ENCODE peak calls at places on chromosomes 4 and X, in seven cellular contexts. O is sigmoid colon, U is H1, Y is adrenal gland, M is psoas muscle, L is heart left ventricle, K is tibial artery. V is an unnamed sample. For H3K4me1 and H3K27me3, the result is how much of the 10 kb centered on the place peaks cover.

GRCh38 chrX:54452920-54453319 is 12.7 kb downstream of the TSR2 start:
- DNase-seq in K (no peak), U (no peak), Y (no peak), L (no peak), O (no peak), M (no peak), V (no peak)

GRCh38 chr4:66430856-66431255 is 760.6 kb upstream of the EPHA5 start:
- DNase-seq in U (peak), M (no peak), L (no peak), K (no peak), Y (no peak), O (no peak), V (no peak)

GRCh38 chr4:78222575-78223186 is 165.6 kb downstream of the FRAS1 start:
- DNase-seq in M (no peak), Y (no peak), U (no peak), L (no peak), K (no peak), O (no peak), V (no peak)

GRCh38 chrX:30586516-30586915 is 8.9 kb upstream of the TASL start:
- DNase-seq in Y (no peak), O (no peak), M (no peak), L (no peak), K (no peak), U (no peak), V (no peak)

GRCh38 chr4:3077796-3078195 is 3.3 kb downstream of the HTT start:
- DNase-seq in L (no peak), U (no peak), M (no peak), K (no peak), Y (no peak), O (no peak), V (no peak)

GRCh38 chr4:139921551-139922184 is 232.3 kb downstream of the MAML3 start:
- DNase-seq in K (no peak), O (no peak), U (no peak), M (no peak), L (no peak), Y (peak), V (peak)

GRCh38 chr4:26325191-26325590 is 4.4 kb downstream of the RBPJ start:
- DNase-seq in Y (no peak), L (no peak), O (no peak), M (no peak), U (no peak), K (no peak), V (no peak)

GRCh38 chr4:173146456-173146855 is 22.2 kb upstream of the GALNT7 start:
- DNase-seq in Y (peak), K (no peak), O (no peak), M (no peak), U (no peak), L (no peak), V (no peak)

GRCh38 chr4:118865091-118865708 is 23.5 kb upstream of the SYNPO2 start:
- DNase-seq in O (no peak), U (no peak), Y (peak), M (no peak), L (no peak), K (no peak), V (peak)

GRCh38 chr4:140153419-140153743 is 603 bp downstream of the MAML3 start:
- DNase-seq in Y (no peak), U (no peak), M (no peak), O (no peak), L (no peak), K (no peak), V (no peak)

GRCh38 chrX:65697173-65697572 is 29.7 kb downstream of the MSN start:
- DNase-seq in M (no peak), L (no peak), Y (no peak), U (no peak), O (no peak), K (no peak), V (no peak)

GRCh38 chr4:112290341-112290740 is 4.6 kb upstream of the TIFA start:
- DNase-seq in L (no peak), O (no peak), U (no peak), K (no peak), M (no peak), Y (no peak), V (no peak)

GRCh38 chr4:20760053-20760452 is 59.8 kb downstream of the PACRGL start:
- DNase-seq in K (no peak), Y (no peak), L (no peak), O (no peak), M (no peak), U (no peak), V (no peak)

GRCh38 chr4:119652978-119653377 is 24.4 kb upstream of the PDE5A start:
- DNase-seq in U (no peak), K (no peak), Y (no peak), O (no peak), M (no peak), L (no peak), V (no peak)

GRCh38 chrX:34884693-34885277 is 57.8 kb upstream of the FAM47B start:
- DNase-seq in K (no peak), O (no peak), L (no peak), M (no peak), U (no peak), Y (peak), V (no peak)

GRCh38 chr4:6339818-6340445 is 70.3 kb downstream of the WFS1 start:
- DNase-seq in Y (no peak), K (no peak), U (no peak), L (peak), O (no peak), M (peak), V (no peak)

GRCh38 chrX:144716187-144716586 is 531.1 kb upstream of the SPANXN1 start:
- DNase-seq in Y (no peak), M (no peak), L (no peak), O (no peak), U (no peak), K (no peak), V (no peak)

GRCh38 chrX:85836868-85837267 is 210.5 kb downstream of the CHM start:
- DNase-seq in K (no peak), U (no peak), Y (peak), L (no peak), O (no peak), M (no peak), V (no peak)

GRCh38 chr4:128635141-128635911 is 174.2 kb upstream of the JADE1 start:
- DNase-seq in U (no peak), L (peak), O (no peak), M (peak), K (no peak), Y (peak), V (peak)

GRCh38 chrX:101602077-101602476 is 15.7 kb downstream of the ARMCX6 start:
- DNase-seq in U (no peak), K (no peak), O (no peak), Y (no peak), L (no peak), M (no peak), V (no peak)

GRCh38 chr4:181569553-181569952 is 673.6 kb upstream of the TENM3 start:
- DNase-seq in O (no peak), U (no peak), K (no peak), M (no peak), Y (no peak), L (no peak), V (no peak)

GRCh38 chrX:130264573-130264972 is 4.1 kb downstream of the ZNF280C start:
- DNase-seq in U (no peak), K (no peak), M (no peak), O (no peak), L (no peak), Y (no peak), V (no peak)

GRCh38 chrX:38868941-38869378 is 67.7 kb downstream of the MID1IP1 start:
- DNase-seq in O (no peak), Y (peak), M (no peak), L (no peak), K (no peak), U (no peak), V (no peak)

GRCh38 chr4:7241587-7242125 is 49.3 kb downstream of the SORCS2 start:
- DNase-seq in Y (no peak), M (no peak), K (no peak), U (no peak), O (no peak), L (peak), V (no peak)

GRCh38 chr4:10732235-10732975 is 47.8 kb upstream of the CLNK start:
- DNase-seq in U (no peak), O (no peak), Y (no peak), K (no peak), L (no peak), M (no peak), V (no peak)

GRCh38 chr4:82388405-82388804 is 14.6 kb upstream of the HNRNPD start:
- DNase-seq in O (no peak), M (no peak), Y (no peak), L (no peak), K (no peak), U (no peak), V (no peak)

GRCh38 chr4:122542411-122543236 is 78.2 kb downstream of the IL21 start:
- DNase-seq in U (no peak), O (no peak), L (no peak), Y (no peak), K (no peak), M (no peak), V (no peak)

GRCh38 chrX:134658421-134658896 is at the start of gene PLAC1:
- DNase-seq in Y (no peak), U (no peak), K (no peak), O (no peak), M (no peak), L (no peak), V (no peak)

GRCh38 chr4:82745173-82745842 is 53.3 kb downstream of the SCD5 start:
- DNase-seq in M (no peak), O (no peak), L (no peak), K (no peak), U (no peak), Y (no peak), V (no peak)

GRCh38 chr4:166421556-166422156 is 548.6 kb downstream of the TLL1 start:
- DNase-seq in M (no peak), U (no peak), Y (no peak), K (peak), L (no peak), O (no peak), V (no peak)

GRCh38 chr4:88275516-88275915 is 8.8 kb downstream of the PPM1K start:
- DNase-seq in L (no peak), Y (peak), M (no peak), U (no peak), O (no peak), K (no peak), V (no peak)

GRCh38 chr4:4481394-4482000 is 60.4 kb downstream of the STX18 start:
- DNase-seq in L (no peak), K (no peak), Y (no peak), O (no peak), U (no peak), M (no peak), V (no peak)

GRCh38 chr4:57078685-57079521 is 31.3 kb downstream of the IGFBP7 start:
- DNase-seq in L (no peak), M (no peak), Y (no peak), K (no peak), O (no peak), U (no peak), V (no peak)

GRCh38 chr4:154164931-154165839 is 326.4 kb downstream of the DCHS2 start:
- DNase-seq in M (no peak), L (no peak), Y (no peak), K (peak), O (no peak), U (no peak), V (no peak)

GRCh38 chrX:40148439-40149285 is 50.9 kb upstream of the BCOR start:
- DNase-seq in K (no peak), O (no peak), U (no peak), Y (no peak), M (no peak), L (no peak), V (no peak)
- H3K4me1 ChIP-seq in K (under half), O (under half), U (under half), Y (under half), M (under half), L (under half), V (under half)

GRCh38 chr4:183449193-183449888 is 4.9 kb downstream of the CDKN2AIP start:
- DNase-seq in U (no peak), L (no peak), Y (no peak), M (no peak), O (no peak), K (no peak), V (no peak)
- TF ChIP-seq CTCF in U (no peak), L (no peak), Y (no peak), M (no peak), O (no peak), K (no peak), V (no peak)

GRCh38 chrX:137567474-137568232 is 1.7 kb downstream of the ZIC3 start:
- DNase-seq in Y (no peak), U (no peak), O (no peak), L (no peak), K (no peak), M (no peak), V (no peak)

GRCh38 chrX:137565318-137565904 is 516 bp upstream of the ZIC3 start:
- DNase-seq in L (no peak), Y (no peak), M (no peak), K (no peak), U (no peak), O (no peak), V (no peak)

GRCh38 chrX:137566746-137567473 is 983 bp downstream of the ZIC3 start:
- DNase-seq in U (no peak), M (no peak), L (no peak), K (no peak), O (no peak), Y (no peak), V (no peak)

GRCh38 chrX:137563681-137564651 is 2.0 kb upstream of the ZIC3 start:
- DNase-seq in K (no peak), M (no peak), Y (no peak), L (no peak), O (no peak), U (no peak), V (no peak)

DNA sequence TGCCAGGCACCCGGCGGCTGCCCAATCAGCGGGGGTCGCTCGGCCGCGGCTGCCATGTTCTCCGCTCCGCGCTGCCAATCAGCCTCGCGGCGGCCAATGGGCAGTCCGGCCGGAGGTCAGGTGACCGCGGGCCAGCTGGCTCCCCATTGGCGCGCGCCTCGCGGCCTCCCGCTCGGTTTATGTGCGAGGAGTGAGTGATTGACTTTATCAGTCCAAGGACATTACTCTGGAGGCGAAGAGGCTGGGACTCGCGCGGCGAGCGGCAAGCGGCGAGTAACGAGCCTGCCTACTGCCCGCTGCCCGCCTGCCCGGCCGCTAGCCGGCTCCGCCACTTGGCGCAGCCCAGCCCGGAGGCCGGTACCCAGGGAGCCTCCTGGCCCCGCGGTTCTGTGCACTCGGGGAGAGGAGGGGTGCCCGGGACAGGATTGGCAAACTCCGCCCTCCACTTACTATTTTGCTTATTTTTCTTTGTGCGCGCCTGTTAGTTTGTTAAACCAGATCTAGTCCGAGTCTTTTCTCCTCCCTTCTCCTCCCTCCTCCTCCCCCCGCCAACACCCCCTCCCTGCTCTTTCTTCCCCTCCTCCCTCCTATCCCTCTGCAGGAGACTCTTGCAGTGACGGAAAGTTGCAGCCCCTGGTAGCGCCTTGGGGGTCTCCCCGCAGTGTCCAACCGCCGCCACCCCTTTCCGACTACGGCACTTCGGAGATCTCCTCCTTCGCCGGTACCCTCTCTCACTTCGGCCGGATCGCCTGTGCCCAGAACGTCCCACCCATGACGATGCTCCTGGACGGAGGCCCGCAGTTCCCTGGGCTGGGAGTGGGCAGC is at the start of gene ZIC3:
- DNase-seq in M (peak), L (peak), U (no peak), Y (peak), K (peak), O (peak), V (peak)
- H3K27me3 ChIP-seq in M (half or more), L (under half), U (under half), Y (half or more), K (under half), O (under half), V (under half)

GRCh38 chrX:13087322-13088154 is 43.1 kb upstream of the FAM9C start:
- DNase-seq in K (no peak), L (no peak), Y (no peak), O (no peak), M (no peak), U (no peak), V (no peak)
- H3K4me1 ChIP-seq in K (under half), L (under half), Y (under half), O (under half), M (under half), U (under half), V (under half)

DNA sequence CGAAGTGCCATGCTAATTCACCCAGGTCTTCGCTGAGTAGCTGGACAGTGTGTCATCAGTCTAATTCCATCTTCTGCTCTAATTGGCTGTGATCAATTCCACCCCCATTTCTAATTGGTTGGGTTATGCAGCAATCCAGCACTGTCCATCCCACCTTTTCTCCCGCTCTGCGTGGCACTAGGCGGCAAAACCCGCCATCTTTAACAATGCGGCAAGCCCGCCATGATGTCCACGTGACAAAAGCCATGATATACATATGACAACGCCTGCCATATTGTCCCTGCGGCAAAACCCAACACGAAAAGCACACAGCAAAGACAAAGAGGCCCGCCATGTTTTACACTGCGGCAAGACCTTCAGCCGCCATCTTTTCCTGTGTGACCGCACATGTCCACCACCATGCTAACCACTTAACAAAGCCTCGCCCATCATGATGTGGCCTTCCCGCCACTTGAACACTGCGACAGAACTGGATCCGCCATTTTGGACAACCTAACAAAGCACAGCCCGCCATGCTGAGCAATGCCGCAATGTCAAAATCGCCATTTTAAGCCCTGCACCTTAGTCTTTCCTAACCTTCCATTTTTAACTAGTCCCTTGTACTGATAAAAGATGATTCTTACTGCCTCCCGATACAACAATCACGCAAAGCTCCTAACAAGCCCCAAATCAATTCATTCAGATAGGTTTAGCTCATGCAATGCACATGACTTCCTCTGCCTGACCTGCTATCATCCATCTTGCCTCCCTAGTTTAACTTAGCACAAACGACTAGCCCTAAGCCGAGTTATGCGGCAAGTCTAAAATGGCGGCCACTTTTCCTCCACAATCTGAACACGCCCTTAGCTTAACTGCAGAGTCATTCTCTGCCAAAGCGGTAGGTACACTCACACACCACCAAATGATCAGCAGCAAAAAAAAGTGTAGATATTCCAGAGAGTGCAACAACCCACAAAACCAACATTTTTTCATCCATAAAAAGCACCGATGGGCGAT is 288.3 kb downstream of the CHIC1 start:
- DNase-seq in O (peak), K (no peak), U (no peak), M (peak), Y (peak), L (no peak), V (peak)
- TF ChIP-seq CTCF in O (no peak), K (no peak), U (no peak), M (no peak), Y (no peak), L (no peak), V (no peak)

DNA sequence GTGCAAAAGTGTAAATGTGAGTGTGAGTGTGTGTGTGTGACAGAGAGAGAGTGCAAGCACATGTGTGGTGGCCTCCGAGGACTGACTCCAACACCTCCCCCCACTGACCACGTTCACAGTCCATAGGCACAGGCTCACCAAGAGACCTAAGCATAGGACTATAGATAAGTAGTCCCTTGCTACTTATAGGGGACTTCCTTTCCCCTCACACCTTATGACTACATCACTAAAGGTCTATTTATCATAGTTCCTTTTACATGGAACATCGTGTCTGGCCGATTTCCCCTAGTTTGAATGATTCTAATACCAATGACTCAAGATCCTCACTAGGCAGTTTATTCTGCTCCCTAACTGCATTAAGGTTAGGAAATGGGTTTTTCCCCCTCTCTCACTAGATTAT is 17.8 kb downstream of the FRMPD3 start:
- DNase-seq in K (no peak), U (no peak), O (no peak), M (no peak), L (no peak), Y (no peak), V (no peak)
- H3K27me3 ChIP-seq in K (under half), U (under half), O (under half), M (under half), L (under half), Y (under half), V (under half)

DNA sequence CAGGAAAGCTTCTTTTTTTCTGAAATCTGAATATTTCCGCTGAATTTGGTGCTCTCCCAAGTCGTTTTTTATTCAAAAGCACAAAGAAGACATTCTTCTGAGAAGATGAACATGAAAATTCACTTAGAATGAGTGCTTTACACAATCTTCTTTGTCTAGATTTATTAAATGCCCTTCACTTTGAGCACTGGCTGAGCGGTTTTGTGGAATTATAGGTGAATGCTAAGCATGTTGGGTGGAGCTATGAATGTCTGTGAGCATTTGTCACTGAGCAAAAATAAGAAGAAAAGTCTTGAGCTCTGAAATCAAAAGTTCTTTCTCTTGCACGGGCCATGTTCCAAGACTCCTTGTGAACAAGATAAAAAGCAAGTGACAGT is 13.1 kb downstream of the GASK1B start:
- DNase-seq in K (no peak), O (no peak), Y (no peak), M (no peak), L (no peak), U (no peak), V (no peak)
- H3K4me1 ChIP-seq in K (under half), O (half or more), Y (half or more), M (under half), L (under half), U (under half), V (under half)

GRCh38 chr4:183691006-183691405 is 31.9 kb downstream of the TRAPPC11 start:
- DNase-seq in O (no peak), L (no peak), U (no peak), K (no peak), Y (no peak), M (no peak), V (no peak)
- TF ChIP-seq CTCF in O (no peak), L (no peak), U (no peak), K (no peak), Y (no peak), M (no peak), V (no peak)

GRCh38 chr4:146637853-146638800 is 566 bp upstream of the POU4F2 start:
- DNase-seq in L (peak), M (no peak), U (no peak), K (no peak), Y (no peak), O (no peak), V (peak)
- H3K27me3 ChIP-seq in L (half or more), M (half or more), U (half or more), K (under half), Y (half or more), O (under half), V (half or more)